ENCODE peak calls at places on chromosomes 11 and 22, in eight cellular contexts. One of them, this sample, is unnamed.

GRCh38 chr11:30567148-30567547 is 19.0 kb downstream of the MPPED2 start:
- DNase-seq in stimulated activated CD4-positive, alpha-beta T cell treated with anti-CD3 and anti-CD28 coated beads, Interleukin-1b, Interleukin-23, amount 100 ng/mL, for 24 hours: no peak
- DNase-seq in progenitor cell of endocrine pancreas: no peak
- DNase-seq in DMS153: no peak
- DNase-seq in NCI-H1930: no peak
- DNase-seq in H1: no peak
- DNase-seq in AG04450: no peak
- DNase-seq in NCI-H748 treated with DMSO at 0.1 percent for 48 hours: no peak
- DNase-seq in this sample: no peak

GRCh38 chr11:80414766-80415165 is 973.9 kb upstream of the TENM4 start:
- DNase-seq in stimulated activated CD4-positive, alpha-beta T cell treated with anti-CD3 and anti-CD28 coated beads, Interleukin-1b, Interleukin-23, amount 100 ng/mL, for 24 hours: no peak
- DNase-seq in progenitor cell of endocrine pancreas: no peak
- DNase-seq in DMS153: no peak
- DNase-seq in NCI-H1930: no peak
- DNase-seq in H1: no peak
- DNase-seq in AG04450: no peak
- DNase-seq in NCI-H748 treated with DMSO at 0.1 percent for 48 hours: no peak
- DNase-seq in this sample: no peak

GRCh38 chr22:22074634-22075381 is 92.2 kb upstream of the TOP3B start:
- DNase-seq in stimulated activated CD4-positive, alpha-beta T cell treated with anti-CD3 and anti-CD28 coated beads, Interleukin-1b, Interleukin-23, amount 100 ng/mL, for 24 hours: no peak
- DNase-seq in progenitor cell of endocrine pancreas: no peak
- DNase-seq in DMS153: no peak
- DNase-seq in NCI-H1930: no peak
- DNase-seq in H1: no peak
- DNase-seq in AG04450: no peak
- DNase-seq in NCI-H748 treated with DMSO at 0.1 percent for 48 hours: no peak
- DNase-seq in this sample: peak; percentile 23

GRCh38 chr11:80595011-80595410 is 1154.2 kb upstream of the TENM4 start:
- DNase-seq in stimulated activated CD4-positive, alpha-beta T cell treated with anti-CD3 and anti-CD28 coated beads, Interleukin-1b, Interleukin-23, amount 100 ng/mL, for 24 hours: no peak
- DNase-seq in progenitor cell of endocrine pancreas: no peak
- DNase-seq in DMS153: no peak
- DNase-seq in NCI-H1930: no peak
- DNase-seq in H1: no peak
- DNase-seq in AG04450: no peak
- DNase-seq in NCI-H748 treated with DMSO at 0.1 percent for 48 hours: no peak
- DNase-seq in this sample: peak; percentile 1

GRCh38 chr11:118211006-118211405 is 13.8 kb downstream of the JAML start:
- DNase-seq in stimulated activated CD4-positive, alpha-beta T cell treated with anti-CD3 and anti-CD28 coated beads, Interleukin-1b, Interleukin-23, amount 100 ng/mL, for 24 hours: no peak
- DNase-seq in progenitor cell of endocrine pancreas: no peak
- DNase-seq in DMS153: no peak
- DNase-seq in NCI-H1930: no peak
- DNase-seq in H1: peak; percentile 29
- DNase-seq in AG04450: no peak
- DNase-seq in NCI-H748 treated with DMSO at 0.1 percent for 48 hours: no peak
- DNase-seq in this sample: no peak

GRCh38 chr22:41524809-41525449 is 19.3 kb downstream of the POLR3H start:
- DNase-seq in stimulated activated CD4-positive, alpha-beta T cell treated with anti-CD3 and anti-CD28 coated beads, Interleukin-1b, Interleukin-23, amount 100 ng/mL, for 24 hours: peak; percentile 32
- DNase-seq in progenitor cell of endocrine pancreas: no peak
- DNase-seq in DMS153: no peak
- DNase-seq in NCI-H1930: no peak
- DNase-seq in H1: no peak
- DNase-seq in AG04450: no peak
- DNase-seq in NCI-H748 treated with DMSO at 0.1 percent for 48 hours: no peak
- DNase-seq in this sample: no peak

GRCh38 chr22:35191412-35191811 is 65.9 kb upstream of the HMGXB4 start:
- DNase-seq in stimulated activated CD4-positive, alpha-beta T cell treated with anti-CD3 and anti-CD28 coated beads, Interleukin-1b, Interleukin-23, amount 100 ng/mL, for 24 hours: no peak
- DNase-seq in progenitor cell of endocrine pancreas: no peak
- DNase-seq in DMS153: no peak
- DNase-seq in NCI-H1930: no peak
- DNase-seq in H1: no peak
- DNase-seq in AG04450: no peak
- DNase-seq in NCI-H748 treated with DMSO at 0.1 percent for 48 hours: no peak
- DNase-seq in this sample: peak; percentile 35

GRCh38 chr11:58286249-58286648 is 18.2 kb upstream of the OR10W1 start:
- DNase-seq in stimulated activated CD4-positive, alpha-beta T cell treated with anti-CD3 and anti-CD28 coated beads, Interleukin-1b, Interleukin-23, amount 100 ng/mL, for 24 hours: no peak
- DNase-seq in progenitor cell of endocrine pancreas: no peak
- DNase-seq in DMS153: peak; percentile 10
- DNase-seq in NCI-H1930: no peak
- DNase-seq in H1: no peak
- DNase-seq in AG04450: peak; percentile 16
- DNase-seq in NCI-H748 treated with DMSO at 0.1 percent for 48 hours: no peak
- DNase-seq in this sample: peak; percentile 5

GRCh38 chr22:42188808-42189447 is 58.3 kb upstream of the CYP2D6 start:
- DNase-seq in stimulated activated CD4-positive, alpha-beta T cell treated with anti-CD3 and anti-CD28 coated beads, Interleukin-1b, Interleukin-23, amount 100 ng/mL, for 24 hours: no peak
- DNase-seq in progenitor cell of endocrine pancreas: no peak
- DNase-seq in DMS153: no peak
- DNase-seq in NCI-H1930: no peak
- DNase-seq in H1: no peak
- DNase-seq in AG04450: no peak
- DNase-seq in NCI-H748 treated with DMSO at 0.1 percent for 48 hours: no peak
- DNase-seq in this sample: peak; percentile 51

GRCh38 chr11:73726825-73727224 is 34.0 kb downstream of the RAB6A start:
- DNase-seq in stimulated activated CD4-positive, alpha-beta T cell treated with anti-CD3 and anti-CD28 coated beads, Interleukin-1b, Interleukin-23, amount 100 ng/mL, for 24 hours: no peak
- DNase-seq in progenitor cell of endocrine pancreas: no peak
- DNase-seq in DMS153: no peak
- DNase-seq in NCI-H1930: no peak
- DNase-seq in H1: no peak
- DNase-seq in AG04450: no peak
- DNase-seq in NCI-H748 treated with DMSO at 0.1 percent for 48 hours: no peak
- DNase-seq in this sample: no peak

GRCh38 chr22:26464312-26464711 is 19.3 kb downstream of the HPS4 start:
- DNase-seq in stimulated activated CD4-positive, alpha-beta T cell treated with anti-CD3 and anti-CD28 coated beads, Interleukin-1b, Interleukin-23, amount 100 ng/mL, for 24 hours: no peak
- DNase-seq in progenitor cell of endocrine pancreas: no peak
- DNase-seq in DMS153: no peak
- DNase-seq in NCI-H1930: no peak
- DNase-seq in H1: no peak
- DNase-seq in AG04450: no peak
- DNase-seq in NCI-H748 treated with DMSO at 0.1 percent for 48 hours: no peak
- DNase-seq in this sample: no peak

GRCh38 chr22:17912942-17913704 is 111.2 kb downstream of the MICAL3 start:
- DNase-seq in stimulated activated CD4-positive, alpha-beta T cell treated with anti-CD3 and anti-CD28 coated beads, Interleukin-1b, Interleukin-23, amount 100 ng/mL, for 24 hours: no peak
- DNase-seq in progenitor cell of endocrine pancreas: no peak
- DNase-seq in DMS153: no peak
- DNase-seq in NCI-H1930: no peak
- DNase-seq in H1: no peak
- DNase-seq in AG04450: no peak
- DNase-seq in NCI-H748 treated with DMSO at 0.1 percent for 48 hours: no peak
- DNase-seq in this sample: no peak

GRCh38 chr11:63670738-63671321 is 346 bp downstream of the ATL3 start:
- DNase-seq in stimulated activated CD4-positive, alpha-beta T cell treated with anti-CD3 and anti-CD28 coated beads, Interleukin-1b, Interleukin-23, amount 100 ng/mL, for 24 hours: no peak
- DNase-seq in progenitor cell of endocrine pancreas: no peak
- DNase-seq in DMS153: peak; percentile 46
- DNase-seq in NCI-H1930: peak; percentile 42
- DNase-seq in H1: no peak
- DNase-seq in AG04450: no peak
- DNase-seq in NCI-H748 treated with DMSO at 0.1 percent for 48 hours: peak; percentile 12
- DNase-seq in this sample: no peak

This sample was measured in kidney epithelial cell.